ENCODE peak calls at places on chromosomes 2 and 18, in nine cellular contexts. One of them, this sample, is unnamed.

GRCh38 chr2:217875556-217876252 is 127.1 kb downstream of the TNS1 start:
- DNase-seq in kidney tubule cell: no peak
- DNase-seq in LoVo: no peak
- DNase-seq in NCI-H1092 treated with DMSO at 0.1 percent for 48 hours: no peak
- DNase-seq in SHP77 treated with DMSO at 0.1 percent for 48 hours: no peak
- DNase-seq in GM12891: no peak
- DNase-seq in NCI-H2171: no peak
- DNase-seq in stimulated activated CD4-positive, alpha-beta T cell treated with anti-CD3 and anti-CD28 coated beads, Interleukin-4, amount 100 ng/mL, for 24 hours: no peak
- DNase-seq in HL-60: no peak
- DNase-seq in this sample: no peak

GRCh38 chr18:59249186-59249774 is 24.0 kb downstream of the RAX start:
- DNase-seq in kidney tubule cell: peak; percentile 70
- DNase-seq in LoVo: peak; percentile 61
- DNase-seq in NCI-H1092 treated with DMSO at 0.1 percent for 48 hours: peak; percentile 86
- DNase-seq in SHP77 treated with DMSO at 0.1 percent for 48 hours: peak; percentile 78
- DNase-seq in GM12891: peak; percentile 33
- DNase-seq in NCI-H2171: peak; percentile 61
- DNase-seq in stimulated activated CD4-positive, alpha-beta T cell treated with anti-CD3 and anti-CD28 coated beads, Interleukin-4, amount 100 ng/mL, for 24 hours: peak; percentile 42
- DNase-seq in HL-60: peak; percentile 55
- DNase-seq in this sample: peak; percentile 70

GRCh38 chr2:216956820-216957493 is 97.1 kb upstream of the TNP1 start:
- DNase-seq in kidney tubule cell: peak; percentile 100
- DNase-seq in LoVo: no peak
- DNase-seq in NCI-H1092 treated with DMSO at 0.1 percent for 48 hours: no peak
- DNase-seq in SHP77 treated with DMSO at 0.1 percent for 48 hours: no peak
- DNase-seq in GM12891: no peak
- DNase-seq in NCI-H2171: no peak
- DNase-seq in stimulated activated CD4-positive, alpha-beta T cell treated with anti-CD3 and anti-CD28 coated beads, Interleukin-4, amount 100 ng/mL, for 24 hours: no peak
- DNase-seq in HL-60: no peak
- DNase-seq in this sample: no peak

GRCh38 chr2:150690870-150691269 is 203.4 kb upstream of the RND3 start:
- DNase-seq in kidney tubule cell: no peak
- DNase-seq in LoVo: no peak
- DNase-seq in NCI-H1092 treated with DMSO at 0.1 percent for 48 hours: no peak
- DNase-seq in SHP77 treated with DMSO at 0.1 percent for 48 hours: no peak
- DNase-seq in GM12891: no peak
- DNase-seq in NCI-H2171: no peak
- DNase-seq in stimulated activated CD4-positive, alpha-beta T cell treated with anti-CD3 and anti-CD28 coated beads, Interleukin-4, amount 100 ng/mL, for 24 hours: no peak
- DNase-seq in HL-60: no peak
- DNase-seq in this sample: no peak

GRCh38 chr2:64795024-64795592 is 141.4 kb upstream of the SERTAD2 start:
- DNase-seq in kidney tubule cell: no peak
- DNase-seq in LoVo: no peak
- DNase-seq in NCI-H1092 treated with DMSO at 0.1 percent for 48 hours: no peak
- DNase-seq in SHP77 treated with DMSO at 0.1 percent for 48 hours: no peak
- DNase-seq in GM12891: no peak
- DNase-seq in NCI-H2171: no peak
- DNase-seq in stimulated activated CD4-positive, alpha-beta T cell treated with anti-CD3 and anti-CD28 coated beads, Interleukin-4, amount 100 ng/mL, for 24 hours: no peak
- DNase-seq in HL-60: no peak
- DNase-seq in this sample: no peak

GRCh38 chr2:19839438-19839837 is 62.3 kb downstream of the TTC32 start:
- DNase-seq in kidney tubule cell: no peak
- DNase-seq in LoVo: no peak
- DNase-seq in NCI-H1092 treated with DMSO at 0.1 percent for 48 hours: no peak
- DNase-seq in SHP77 treated with DMSO at 0.1 percent for 48 hours: no peak
- DNase-seq in GM12891: no peak
- DNase-seq in NCI-H2171: no peak
- DNase-seq in stimulated activated CD4-positive, alpha-beta T cell treated with anti-CD3 and anti-CD28 coated beads, Interleukin-4, amount 100 ng/mL, for 24 hours: no peak
- DNase-seq in HL-60: no peak
- DNase-seq in this sample: no peak

GRCh38 chr2:45943231-45944044 is 292.0 kb downstream of the PRKCE start:
- DNase-seq in kidney tubule cell: no peak
- DNase-seq in LoVo: no peak
- DNase-seq in NCI-H1092 treated with DMSO at 0.1 percent for 48 hours: no peak
- DNase-seq in SHP77 treated with DMSO at 0.1 percent for 48 hours: no peak
- DNase-seq in GM12891: no peak
- DNase-seq in NCI-H2171: no peak
- DNase-seq in stimulated activated CD4-positive, alpha-beta T cell treated with anti-CD3 and anti-CD28 coated beads, Interleukin-4, amount 100 ng/mL, for 24 hours: no peak
- DNase-seq in HL-60: no peak
- DNase-seq in this sample: no peak

GRCh38 chr2:221203138-221203537 is 369.0 kb downstream of the EPHA4 start:
- DNase-seq in kidney tubule cell: peak; percentile 12
- DNase-seq in LoVo: no peak
- DNase-seq in NCI-H1092 treated with DMSO at 0.1 percent for 48 hours: no peak
- DNase-seq in SHP77 treated with DMSO at 0.1 percent for 48 hours: peak; percentile 60
- DNase-seq in GM12891: no peak
- DNase-seq in NCI-H2171: no peak
- DNase-seq in stimulated activated CD4-positive, alpha-beta T cell treated with anti-CD3 and anti-CD28 coated beads, Interleukin-4, amount 100 ng/mL, for 24 hours: no peak
- DNase-seq in HL-60: no peak
- DNase-seq in this sample: no peak

GRCh38 chr2:200383380-200384110 is 77.1 kb downstream of the SPATS2L start:
- DNase-seq in kidney tubule cell: peak; percentile 58
- DNase-seq in LoVo: peak; percentile 71
- DNase-seq in NCI-H1092 treated with DMSO at 0.1 percent for 48 hours: no peak
- DNase-seq in SHP77 treated with DMSO at 0.1 percent for 48 hours: no peak
- DNase-seq in GM12891: no peak
- DNase-seq in NCI-H2171: no peak
- DNase-seq in stimulated activated CD4-positive, alpha-beta T cell treated with anti-CD3 and anti-CD28 coated beads, Interleukin-4, amount 100 ng/mL, for 24 hours: no peak
- DNase-seq in HL-60: no peak
- DNase-seq in this sample: no peak

GRCh38 chr2:188308483-188308882 is 16.8 kb downstream of the GULP1 start:
- DNase-seq in kidney tubule cell: no peak
- DNase-seq in LoVo: no peak
- DNase-seq in NCI-H1092 treated with DMSO at 0.1 percent for 48 hours: no peak
- DNase-seq in SHP77 treated with DMSO at 0.1 percent for 48 hours: no peak
- DNase-seq in GM12891: no peak
- DNase-seq in NCI-H2171: no peak
- DNase-seq in stimulated activated CD4-positive, alpha-beta T cell treated with anti-CD3 and anti-CD28 coated beads, Interleukin-4, amount 100 ng/mL, for 24 hours: no peak
- DNase-seq in HL-60: no peak
- DNase-seq in this sample: no peak

GRCh38 chr2:58204195-58204959 is 36.7 kb downstream of the FANCL start:
- DNase-seq in kidney tubule cell: no peak
- DNase-seq in LoVo: no peak
- DNase-seq in NCI-H1092 treated with DMSO at 0.1 percent for 48 hours: no peak
- DNase-seq in SHP77 treated with DMSO at 0.1 percent for 48 hours: peak; percentile 30
- DNase-seq in GM12891: no peak
- DNase-seq in NCI-H2171: no peak
- DNase-seq in stimulated activated CD4-positive, alpha-beta T cell treated with anti-CD3 and anti-CD28 coated beads, Interleukin-4, amount 100 ng/mL, for 24 hours: no peak
- DNase-seq in HL-60: no peak
- DNase-seq in this sample: no peak

GRCh38 chr2:209619782-209620181 is 151.8 kb upstream of the UNC80 start:
- DNase-seq in kidney tubule cell: no peak
- DNase-seq in LoVo: no peak
- DNase-seq in NCI-H1092 treated with DMSO at 0.1 percent for 48 hours: no peak
- DNase-seq in SHP77 treated with DMSO at 0.1 percent for 48 hours: no peak
- DNase-seq in GM12891: no peak
- DNase-seq in NCI-H2171: peak; percentile 36
- DNase-seq in stimulated activated CD4-positive, alpha-beta T cell treated with anti-CD3 and anti-CD28 coated beads, Interleukin-4, amount 100 ng/mL, for 24 hours: no peak
- DNase-seq in HL-60: peak; percentile 92
- DNase-seq in this sample: no peak

GRCh38 chr2:32008811-32009478 is 1.9 kb downstream of the MEMO1 start:
- DNase-seq in kidney tubule cell: peak; percentile 38
- DNase-seq in LoVo: peak; percentile 9
- DNase-seq in NCI-H1092 treated with DMSO at 0.1 percent for 48 hours: no peak
- DNase-seq in SHP77 treated with DMSO at 0.1 percent for 48 hours: no peak
- DNase-seq in GM12891: no peak
- DNase-seq in NCI-H2171: no peak
- DNase-seq in stimulated activated CD4-positive, alpha-beta T cell treated with anti-CD3 and anti-CD28 coated beads, Interleukin-4, amount 100 ng/mL, for 24 hours: no peak
- DNase-seq in HL-60: peak; percentile 22
- DNase-seq in this sample: no peak

GRCh38 chr2:240140920-240141319 is 462 bp upstream of the OTOS start:
- DNase-seq in kidney tubule cell: no peak
- DNase-seq in LoVo: no peak
- DNase-seq in NCI-H1092 treated with DMSO at 0.1 percent for 48 hours: no peak
- DNase-seq in SHP77 treated with DMSO at 0.1 percent for 48 hours: no peak
- DNase-seq in GM12891: no peak
- DNase-seq in NCI-H2171: no peak
- DNase-seq in stimulated activated CD4-positive, alpha-beta T cell treated with anti-CD3 and anti-CD28 coated beads, Interleukin-4, amount 100 ng/mL, for 24 hours: no peak
- DNase-seq in HL-60: no peak
- DNase-seq in this sample: no peak

GRCh38 chr2:61887684-61888303 is 662 bp downstream of the CCT4 start:
- DNase-seq in kidney tubule cell: peak; percentile 40
- DNase-seq in LoVo: peak; percentile 35
- DNase-seq in NCI-H1092 treated with DMSO at 0.1 percent for 48 hours: peak; percentile 37
- DNase-seq in SHP77 treated with DMSO at 0.1 percent for 48 hours: no peak
- DNase-seq in GM12891: no peak
- DNase-seq in NCI-H2171: peak; percentile 45
- DNase-seq in stimulated activated CD4-positive, alpha-beta T cell treated with anti-CD3 and anti-CD28 coated beads, Interleukin-4, amount 100 ng/mL, for 24 hours: peak; percentile 39
- DNase-seq in HL-60: peak; percentile 22
- DNase-seq in this sample: no peak

GRCh38 chr2:178190938-178191910 is 3.1 kb upstream of the OSBPL6 start:
- DNase-seq in kidney tubule cell: no peak
- DNase-seq in LoVo: no peak
- DNase-seq in NCI-H1092 treated with DMSO at 0.1 percent for 48 hours: no peak
- DNase-seq in SHP77 treated with DMSO at 0.1 percent for 48 hours: no peak
- DNase-seq in GM12891: no peak
- DNase-seq in NCI-H2171: no peak
- DNase-seq in stimulated activated CD4-positive, alpha-beta T cell treated with anti-CD3 and anti-CD28 coated beads, Interleukin-4, amount 100 ng/mL, for 24 hours: no peak
- DNase-seq in HL-60: no peak
- DNase-seq in this sample: no peak